ENCODE peak calls at places on chromosomes 16 and 17, in four cellular contexts. Z is WTC11, J is SK-N-SH, S is H1. C is an unnamed sample.

GRCh38 chr16:59684911-59685310 is 950.8 kb upstream of the GOT2 start:
- DNase-seq in J (no peak), S (no peak), Z (no peak), C (no peak)

GRCh38 chr17:35129154-35129972 is 7.9 kb downstream of the FNDC8 start:
- DNase-seq in Z (no peak), J (no peak), S (no peak), C (no peak)

GRCh38 chr16:67967183-67967955 is 1.1 kb downstream of the SLC12A4 start:
- DNase-seq in Z (no peak), J (no peak), S (no peak), C (no peak)

GRCh38 chr17:74085434-74085833 is 118.0 kb upstream of the RPL38 start:
- DNase-seq in S (peak), J (no peak), Z (peak), C (peak)

GRCh38 chr17:48054238-48055185 is 6.4 kb downstream of the NFE2L1 start:
- DNase-seq in Z (peak), J (peak), S (peak), C (peak)

GRCh38 chr17:61425682-61426481 is 26.2 kb downstream of the TBX2 start:
- DNase-seq in Z (peak), S (peak), J (peak), C (no peak)

GRCh38 chr17:50948711-50949110 is 82.6 kb upstream of the TOB1 start:
- DNase-seq in S (no peak), J (no peak), Z (no peak), C (no peak)

GRCh38 chr17:50511058-50511457 is 2.8 kb downstream of the MYCBPAP start:
- DNase-seq in S (no peak), Z (no peak), J (no peak), C (no peak)

GRCh38 chr17:81710514-81711308 is 1.4 kb upstream of the SLC25A10 start:
- DNase-seq in S (peak), J (no peak), Z (no peak), C (no peak)

GRCh38 chr17:17232303-17232621 is 4.7 kb downstream of the FLCN start:
- DNase-seq in J (no peak), Z (no peak), S (no peak), C (no peak)

GRCh38 chr17:80750263-80750662 is 205.6 kb downstream of the RPTOR start:
- DNase-seq in J (no peak), S (no peak), Z (no peak), C (no peak)

GRCh38 chr16:88672776-88673175 is 9.9 kb upstream of the MVD start:
- DNase-seq in Z (peak), S (peak), J (peak), C (no peak)

GRCh38 chr16:57541754-57542435 is 548 bp upstream of the ADGRG5 start:
- DNase-seq in S (peak), Z (no peak), J (no peak), C (no peak)

GRCh38 chr17:6402258-6402657 is 32.7 kb downstream of the AIPL1 start:
- DNase-seq in J (no peak), Z (no peak), S (no peak), C (no peak)

GRCh38 chr17:72187544-72187943 is 66.7 kb downstream of the SOX9 start:
- DNase-seq in J (no peak), S (no peak), Z (no peak), C (no peak)

GRCh38 chr17:57256708-57257112 is 387 bp downstream of the MSI2 start:
- DNase-seq in Z (no peak), S (no peak), J (no peak), C (peak)

GRCh38 chr17:49444384-49444783 is 29.7 kb upstream of the PHB1 start:
- DNase-seq in J (no peak), S (no peak), Z (no peak), C (no peak)

GRCh38 chr16:46857261-46857962 is 26.4 kb upstream of the C16orf87 start:
- DNase-seq in S (no peak), J (peak), Z (no peak), C (peak)

GRCh38 chr17:35313875-35314409 is 59.5 kb downstream of the SLFN11 start:
- DNase-seq in Z (peak), J (peak), S (no peak), C (peak)

GRCh38 chr17:31803494-31804213 is 55.4 kb downstream of the COPRS start:
- DNase-seq in Z (no peak), J (no peak), S (no peak), C (no peak)

GRCh38 chr16:525520-526180 is 1.9 kb upstream of the CAPN15 start:
- DNase-seq in J (no peak), S (no peak), Z (no peak), C (no peak)

GRCh38 chr17:30021708-30022317 is 80.4 kb downstream of the EFCAB5 start:
- DNase-seq in J (peak), Z (no peak), S (no peak), C (peak)

GRCh38 chr17:57852041-57852954 is 2.5 kb upstream of the MRPS23 start:
- DNase-seq in S (peak), Z (no peak), J (no peak), C (no peak)

GRCh38 chr16:87212026-87212425 is 105.2 kb downstream of the C16orf95 start:
- DNase-seq in J (no peak), Z (no peak), S (no peak), C (no peak)

GRCh38 chr17:2064511-2064910 is 9.6 kb downstream of the HIC1 start:
- DNase-seq in Z (no peak), J (no peak), S (no peak), C (no peak)

GRCh38 chr17:39674179-39674578 is 5.9 kb downstream of the PNMT start:
- DNase-seq in J (no peak), Z (no peak), S (no peak), C (no peak)

GRCh38 chr17:16568541-16569357 is at the start of gene ZNF287:
- DNase-seq in J (peak), Z (peak), S (peak), C (peak)

GRCh38 chr16:19344224-19344801 is 58.8 kb downstream of the CLEC19A start:
- DNase-seq in S (no peak), J (no peak), Z (no peak), C (no peak)

GRCh38 chr17:81935709-81936084 is 1.4 kb downstream of the PYCR1 start:
- DNase-seq in Z (no peak), J (no peak), S (no peak), C (no peak)

GRCh38 chr17:42928714-42929496 is 28.3 kb downstream of the G6PC1 start:
- DNase-seq in Z (peak), J (peak), S (peak), C (peak)

GRCh38 chr17:76266244-76266938 is 1.2 kb downstream of the UBALD2 start:
- DNase-seq in J (peak), S (no peak), Z (no peak), C (peak)

GRCh38 chr17:76264755-76265623 is at the start of gene UBALD2:
- DNase-seq in S (peak), J (peak), Z (peak), C (peak)

GRCh38 chr17:76268015-76268749 is 3.0 kb downstream of the UBALD2 start:
- DNase-seq in S (no peak), J (peak), Z (no peak), C (peak)

GRCh38 chr17:76265624-76266243 is 586 bp downstream of the UBALD2 start:
- DNase-seq in J (peak), S (peak), Z (peak), C (peak)

GRCh38 chr17:76267051-76267576 is 2.0 kb downstream of the UBALD2 start:
- DNase-seq in S (no peak), J (no peak), Z (no peak), C (no peak)
- TF ChIP-seq TEAD4 in S (no peak), J (no peak), Z (no peak), C (no peak)

GRCh38 chr17:59527931-59528330 is 37.5 kb upstream of the DHX40 start:
- DNase-seq in S (no peak), J (no peak), Z (no peak), C (no peak)

GRCh38 chr17:59534583-59534982 is 30.8 kb upstream of the DHX40 start:
- DNase-seq in Z (no peak), S (no peak), J (peak), C (no peak)

GRCh38 chr17:59533694-59534093 is 31.7 kb upstream of the DHX40 start:
- DNase-seq in J (no peak), Z (no peak), S (peak), C (no peak)

GRCh38 chr17:59527325-59527917 is 38.0 kb upstream of the DHX40 start:
- DNase-seq in J (no peak), Z (no peak), S (no peak), C (peak)

GRCh38 chr17:59530561-59530960 is 34.8 kb upstream of the DHX40 start:
- DNase-seq in Z (no peak), J (no peak), S (peak), C (no peak)
- TF ChIP-seq TEAD4 in Z (no peak), J (no peak), S (no peak), C (no peak)

GRCh38 chr17:77882040-77882439 is 76.5 kb upstream of the TNRC6C start:
- DNase-seq in J (no peak), Z (no peak), S (no peak), C (no peak)

GRCh38 chr17:77881545-77881944 is 77.0 kb upstream of the TNRC6C start:
- DNase-seq in J (peak), S (no peak), Z (no peak), C (peak)

GRCh38 chr17:77883213-77883650 is 75.3 kb upstream of the TNRC6C start:
- DNase-seq in S (no peak), Z (no peak), J (no peak), C (no peak)

GRCh38 chr17:77884019-77884418 is 74.5 kb upstream of the TNRC6C start:
- DNase-seq in Z (peak), J (peak), S (no peak), C (no peak)

GRCh38 chr17:77882481-77883212 is 75.9 kb upstream of the TNRC6C start:
- DNase-seq in J (no peak), Z (no peak), S (no peak), C (no peak)
- TF ChIP-seq TEAD4 in J (no peak), Z (no peak), S (no peak), C (no peak)

GRCh38 chr16:2178321-2179106 is 17.9 kb downstream of the CASKIN1 start:
- DNase-seq in J (peak), S (peak), Z (peak), C (peak)
- TF ChIP-seq TEAD4 in J (no peak), S (no peak), Z (no peak), C (peak)

GRCh38 chr16:11722468-11722808 is 20.2 kb downstream of the TXNDC11 start:
- DNase-seq in Z (no peak), S (no peak), J (no peak), C (no peak)

GRCh38 chr16:11729787-11730186 is 12.9 kb downstream of the TXNDC11 start:
- DNase-seq in S (no peak), Z (no peak), J (no peak), C (no peak)

GRCh38 chr16:11725457-11725856 is 17.2 kb downstream of the TXNDC11 start:
- DNase-seq in Z (no peak), J (no peak), S (no peak), C (no peak)

GRCh38 chr16:11726008-11726407 is 16.6 kb downstream of the TXNDC11 start:
- DNase-seq in J (no peak), Z (no peak), S (no peak), C (no peak)

DNA sequence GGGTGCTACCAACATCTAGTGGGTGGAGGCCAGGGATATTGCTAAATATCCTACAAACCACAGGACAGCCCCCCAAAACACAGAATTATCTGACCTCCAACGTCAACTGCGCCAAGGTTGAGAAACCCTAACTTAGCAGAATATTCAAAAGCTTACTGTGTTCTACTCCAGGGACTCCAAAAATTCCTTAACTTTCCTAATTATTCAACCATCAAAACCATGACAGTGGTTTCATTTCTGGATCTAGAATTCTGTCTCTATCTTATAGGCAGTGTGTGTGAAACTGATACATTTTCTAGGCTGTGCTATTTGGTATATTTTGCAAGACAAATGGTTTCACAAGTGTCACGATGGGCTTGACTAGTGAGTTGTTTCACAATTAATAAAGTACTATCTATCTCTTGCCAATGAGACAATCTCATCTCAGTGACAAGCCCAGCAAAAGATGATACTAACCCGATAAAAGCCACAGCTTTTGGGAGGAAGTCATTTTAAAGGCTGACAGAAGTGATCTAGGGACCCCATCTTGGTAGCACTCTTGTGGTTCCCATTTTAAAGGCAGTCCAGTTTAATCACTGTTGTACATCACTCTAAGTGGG is 14.6 kb downstream of the TXNDC11 start:
- DNase-seq in J (no peak), Z (no peak), S (no peak), C (no peak)
- TF ChIP-seq TEAD4 in J (no peak), Z (no peak), S (no peak), C (no peak)

GRCh38 chr17:46818929-46819859 is 702 bp upstream of the WNT3 start:
- DNase-seq in J (peak), Z (peak), S (peak), C (peak)
- TF ChIP-seq TEAD4 in J (no peak), Z (no peak), S (no peak), C (no peak)

C was measured in K562.